ENCODE peak calls at places on chromosomes 4 and X, in four cellular contexts. U, W, O and R are unnamed samples.

GRCh38 chr4:10546-10870 is 42.6 kb upstream of the ZNF595 start:
- DNase-seq in U (no peak), O (no peak), W (no peak), R (no peak)

GRCh38 chrX:17007134-17007768 is 60.8 kb downstream of the REPS2 start:
- DNase-seq in W (no peak), U (peak), O (no peak), R (no peak)

GRCh38 chr4:7108660-7109059 is 40.8 kb upstream of the GRPEL1 start:
- DNase-seq in O (no peak), U (no peak), W (no peak), R (no peak)

GRCh38 chr4:59223292-59223941 is 1976.7 kb upstream of the ADGRL3 start:
- DNase-seq in U (no peak), O (no peak), W (no peak), R (no peak)

GRCh38 chrX:2464677-2465166 is 36.1 kb downstream of the DHRSX start:
- DNase-seq in U (no peak), O (no peak), W (no peak), R (no peak)

GRCh38 chr4:4569036-4569435 is 27.2 kb upstream of the STX18 start:
- DNase-seq in O (no peak), U (no peak), W (no peak), R (no peak)

GRCh38 chrX:124862304-124862703 is 457.4 kb upstream of the TEX13C start:
- DNase-seq in U (no peak), W (no peak), O (peak), R (no peak)

GRCh38 chr4:81606796-81607550 is 135.3 kb upstream of the RASGEF1B start:
- DNase-seq in O (no peak), U (no peak), W (no peak), R (no peak)

GRCh38 chr4:103075435-103075893 is 1.1 kb downstream of the SLC9B2 start:
- DNase-seq in W (no peak), O (no peak), U (no peak), R (peak)

GRCh38 chr4:74166135-74166534 is 8.2 kb downstream of the MTHFD2L start:
- DNase-seq in U (no peak), W (no peak), O (no peak), R (no peak)

GRCh38 chr4:182141046-182141445 is 102.2 kb upstream of the TENM3 start:
- DNase-seq in U (peak), W (peak), O (no peak), R (no peak)

GRCh38 chrX:66051989-66052388 is 12.1 kb upstream of the VSIG4 start:
- DNase-seq in O (no peak), W (no peak), U (no peak), R (no peak)

GRCh38 chr4:13481569-13481968 is 2.6 kb downstream of the RAB28 start:
- DNase-seq in U (no peak), W (no peak), O (no peak), R (no peak)

GRCh38 chr4:86401826-86402225 is 42.0 kb upstream of the MAPK10 start:
- DNase-seq in W (no peak), O (no peak), U (no peak), R (no peak)

GRCh38 chr4:158578476-158578875 is 56.8 kb downstream of the RXFP1 start:
- DNase-seq in W (no peak), O (no peak), U (no peak), R (no peak)

GRCh38 chrX:131792356-131792749 is 230.7 kb upstream of the STK26 start:
- DNase-seq in U (no peak), W (no peak), O (peak), R (no peak)

GRCh38 chrX:68995780-68996551 is 167.1 kb downstream of the EFNB1 start:
- DNase-seq in O (no peak), W (no peak), U (no peak), R (no peak)

GRCh38 chrX:16589211-16589610 is 60.7 kb upstream of the S100G start:
- DNase-seq in O (no peak), W (no peak), U (no peak), R (no peak)

GRCh38 chrX:10566726-10567097 is 53.7 kb downstream of the MID1 start:
- DNase-seq in W (no peak), U (no peak), O (no peak), R (no peak)

GRCh38 chr4:183250831-183251230 is 69.2 kb downstream of the CLDN22 start:
- DNase-seq in U (no peak), W (no peak), O (no peak), R (no peak)

GRCh38 chr4:8704632-8705031 is 112.1 kb downstream of the CPZ start:
- DNase-seq in O (no peak), U (no peak), W (no peak), R (peak)

GRCh38 chr4:39591290-39591689 is 47.4 kb downstream of the SMIM14 start:
- DNase-seq in O (no peak), U (no peak), W (no peak), R (no peak)

GRCh38 chr4:53854991-53855885 is 209.2 kb downstream of the CHIC2 start:
- DNase-seq in O (no peak), W (no peak), U (no peak), R (no peak)

GRCh38 chr4:113300384-113301011 is 251.0 kb downstream of the ANK2 start:
- DNase-seq in O (no peak), U (no peak), W (no peak), R (no peak)

GRCh38 chr4:36244257-36245084 is at the start of gene ARAP2:
- DNase-seq in O (peak), W (no peak), U (no peak), R (peak)

GRCh38 chrX:78527818-78528217 is 131.3 kb downstream of the RTL3 start:
- DNase-seq in O (no peak), U (no peak), W (no peak), R (no peak)

GRCh38 chr4:148444296-148445070 is 2.3 kb upstream of the NR3C2 start:
- DNase-seq in W (no peak), O (no peak), U (peak), R (peak)

GRCh38 chr4:180999217-180999616 is 1244.0 kb upstream of the TENM3 start:
- DNase-seq in U (no peak), W (peak), O (no peak), R (no peak)

GRCh38 chr4:151859646-151860045 is 98.8 kb upstream of the GATB start:
- DNase-seq in W (no peak), U (no peak), O (no peak), R (no peak)

GRCh38 chr4:4865705-4866123 is 6.2 kb downstream of the MSX1 start:
- DNase-seq in U (no peak), O (no peak), W (no peak), R (no peak)

GRCh38 chr4:176090115-176090514 is 24.5 kb downstream of the WDR17 start:
- DNase-seq in O (no peak), W (no peak), U (no peak), R (no peak)

GRCh38 chrX:8721536-8721935 is 10.4 kb downstream of the ANOS1 start:
- DNase-seq in W (peak), U (no peak), O (no peak), R (no peak)

GRCh38 chr4:48018112-48018511 is 1.5 kb downstream of the NIPAL1 start:
- DNase-seq in W (no peak), O (no peak), U (no peak), R (no peak)

GRCh38 chr4:141810702-141811365 is 174.5 kb downstream of the IL15 start:
- DNase-seq in O (no peak), U (no peak), W (no peak), R (no peak)